ENCODE peak calls at places on chromosomes 5 and 9, in five cellular contexts. R, G, O, P and L are unnamed samples.

GRCh38 chr9:121638399-121638798 is 13.0 kb upstream of the DAB2IP start:
- DNase-seq in O (no peak), G (no peak), R (no peak), P (no peak), L (no peak)

GRCh38 chr5:177470759-177471536 is 2.5 kb downstream of the DBN1 start:
- DNase-seq in G (no peak), P (no peak), O (no peak), R (no peak), L (no peak)

GRCh38 chr9:135085830-135086546 is 1.5 kb upstream of the OLFM1 start:
- DNase-seq in R (peak), O (peak), G (peak), P (no peak), L (peak)

GRCh38 chr9:28600226-28600625 is 1026.9 kb upstream of the C9orf72 start:
- DNase-seq in R (no peak), G (no peak), O (no peak), P (no peak), L (no peak)

GRCh38 chr5:53893626-53894025 is 333.2 kb downstream of the NDUFS4 start:
- DNase-seq in P (no peak), O (no peak), R (no peak), G (no peak), L (no peak)

GRCh38 chr5:22901885-22902284 is 48.7 kb upstream of the CDH12 start:
- DNase-seq in O (no peak), G (no peak), R (no peak), P (no peak), L (no peak)

GRCh38 chr5:103541567-103541966 is 21.0 kb downstream of the NUDT12 start:
- DNase-seq in O (no peak), G (no peak), P (no peak), R (no peak), L (no peak)

GRCh38 chr5:135930029-135930948 is 24.5 kb downstream of the LECT2 start:
- DNase-seq in O (peak), R (no peak), P (no peak), G (peak), L (no peak)

GRCh38 chr9:134660407-134660806 is 18.8 kb downstream of the COL5A1 start:
- DNase-seq in R (no peak), G (no peak), O (peak), P (no peak), L (no peak)

GRCh38 chr5:129460951-129461815 is 1.1 kb downstream of the ADAMTS19 start:
- DNase-seq in O (peak), P (no peak), R (no peak), G (peak), L (no peak)

GRCh38 chr9:87678650-87679355 is 47.1 kb upstream of the CTSL start:
- DNase-seq in P (peak), R (no peak), O (peak), G (peak), L (peak)

GRCh38 chr5:169788168-169788567 is 151.1 kb downstream of the DOCK2 start:
- DNase-seq in R (no peak), O (no peak), G (no peak), P (no peak), L (no peak)

GRCh38 chr5:52846443-52846842 is 58.7 kb downstream of the ITGA1 start:
- DNase-seq in O (no peak), P (no peak), G (no peak), R (no peak), L (no peak)

GRCh38 chr9:113785334-113785733 is 90.8 kb upstream of the ZNF618 start:
- DNase-seq in O (no peak), P (no peak), G (no peak), R (no peak), L (no peak)

GRCh38 chr5:99900302-99900811 is 634.8 kb upstream of the FAM174A start:
- DNase-seq in O (no peak), G (no peak), P (no peak), R (no peak), L (no peak)

GRCh38 chr5:87411586-87412416 is 929 bp downstream of the CCNH start:
- DNase-seq in G (peak), O (peak), R (peak), P (peak), L (no peak)

GRCh38 chr9:23603311-23603710 is 222.7 kb downstream of the ELAVL2 start:
- DNase-seq in O (no peak), G (no peak), P (no peak), R (no peak), L (no peak)

GRCh38 chr5:75885321-75885720 is 168.1 kb upstream of the POC5 start:
- DNase-seq in G (no peak), R (no peak), O (no peak), P (no peak), L (no peak)
- TF ChIP-seq CTCF in G (no peak), R (no peak), O (no peak), P (no peak), L (no peak)

DNA sequence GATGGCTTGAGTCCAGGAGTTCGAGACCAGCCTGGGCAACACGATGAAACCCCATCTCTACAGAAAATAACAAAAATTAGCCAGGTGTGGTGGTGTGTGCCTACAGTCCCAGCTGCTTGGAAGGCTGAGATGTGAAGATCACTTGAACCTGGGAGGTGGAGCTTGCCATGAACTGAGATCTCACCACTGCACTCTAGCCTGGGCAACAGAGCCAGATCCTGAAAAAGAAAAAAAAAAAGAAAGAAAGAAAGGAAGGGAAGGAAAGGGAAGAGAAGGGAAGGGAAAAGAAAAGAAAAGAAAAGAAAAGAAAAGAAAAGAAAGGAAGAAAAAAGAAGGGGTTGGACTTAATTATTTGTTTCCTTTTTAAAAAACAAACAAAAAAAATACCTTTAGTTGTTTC is 764.2 kb downstream of the IRX1 start:
- DNase-seq in O (no peak), P (no peak), R (no peak), G (no peak), L (no peak)
- H3K27ac ChIP-seq in O (no peak), P (no peak), R (no peak), G (no peak), L (no peak)

DNA sequence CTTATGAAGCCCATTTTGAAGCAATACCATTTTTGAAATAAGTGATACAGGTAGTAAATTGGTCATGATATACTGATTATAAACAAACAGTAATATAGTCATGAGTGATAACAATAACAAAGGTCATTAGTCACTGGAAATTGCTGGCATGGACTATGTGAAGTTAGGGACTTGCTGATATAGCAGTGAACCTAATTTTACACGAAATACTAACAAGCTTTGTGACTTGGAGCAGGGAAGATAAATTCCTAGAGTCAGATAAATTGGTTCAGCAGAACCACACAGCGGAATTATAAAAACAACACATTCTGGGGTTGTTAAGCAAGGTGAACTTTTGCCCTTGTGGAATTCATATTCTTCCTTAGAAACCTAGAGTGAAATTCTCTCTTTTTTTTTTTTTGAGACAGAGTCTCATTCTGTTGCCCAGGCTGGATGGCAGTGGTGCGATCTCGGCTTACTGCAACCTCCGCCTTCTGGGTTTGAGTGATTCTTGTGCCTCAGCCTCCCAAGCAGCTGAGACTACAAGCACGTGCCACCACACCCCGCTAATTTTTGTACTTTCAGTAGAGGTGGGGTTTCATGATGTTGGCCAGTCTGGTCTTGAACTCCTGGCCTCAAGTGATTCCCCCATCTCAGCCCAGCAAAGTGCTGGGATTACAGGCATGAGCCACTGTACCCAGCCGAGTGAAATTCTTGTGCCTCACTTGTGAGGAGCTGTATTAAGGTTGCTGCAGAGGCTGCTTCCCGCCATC is 6.0 kb downstream of the UGCG start:
- DNase-seq in G (no peak), O (no peak), P (no peak), R (no peak), L (no peak)
- H3K4me3 ChIP-seq in G (no peak), O (no peak), P (no peak), R (no peak), L (no peak)

DNA sequence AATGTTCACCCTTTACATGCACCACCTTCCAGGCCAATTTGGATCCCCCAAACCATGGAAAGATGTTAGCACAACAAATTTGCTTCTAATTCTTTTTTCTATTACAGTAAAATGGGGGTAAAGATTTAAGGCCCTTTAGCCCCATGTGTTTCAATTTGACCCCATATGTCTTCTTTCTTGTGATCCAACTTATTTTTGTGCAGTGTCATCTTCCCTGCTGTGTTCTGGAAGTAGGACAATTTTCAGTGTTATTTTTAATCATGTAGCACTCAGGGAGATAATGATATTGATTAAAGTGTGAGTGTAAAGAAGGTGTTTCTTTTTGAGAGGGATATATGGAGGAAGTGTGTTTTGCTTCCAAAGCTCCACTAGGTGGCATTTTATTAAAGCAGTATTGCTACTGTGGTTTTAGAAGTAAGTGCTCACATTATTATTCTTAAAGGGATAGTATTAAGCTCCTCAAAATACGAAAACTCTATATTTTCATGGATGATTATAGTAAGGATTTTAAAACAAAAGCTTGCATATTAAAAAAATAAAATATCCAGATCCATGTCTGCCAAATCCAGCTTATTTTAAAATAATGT is 118.7 kb upstream of the ATP10B start:
- DNase-seq in P (no peak), R (no peak), O (peak), G (no peak), L (no peak)
- TF ChIP-seq CTCF in P (no peak), R (peak), O (peak), G (peak), L (peak)

GRCh38 chr5:72503888-72504491 is 3.2 kb downstream of the ZNF366 start:
- DNase-seq in O (no peak), G (no peak), R (no peak), P (no peak), L (no peak)

GRCh38 chr5:72507360-72508238 is at the start of gene ZNF366:
- DNase-seq in R (no peak), O (no peak), P (no peak), G (no peak), L (no peak)

GRCh38 chr5:72505026-72505425 is 2.2 kb downstream of the ZNF366 start:
- DNase-seq in P (no peak), O (no peak), R (no peak), G (no peak), L (no peak)

GRCh38 chr5:72506150-72506549 is 1.1 kb downstream of the ZNF366 start:
- DNase-seq in P (no peak), O (no peak), R (no peak), G (no peak), L (no peak)

GRCh38 chr5:72505539-72505938 is 1.7 kb downstream of the ZNF366 start:
- DNase-seq in G (no peak), P (no peak), R (no peak), O (no peak), L (no peak)
- H3K27ac ChIP-seq in G (no peak), P (no peak), R (peak), O (no peak), L (peak)

DNA sequence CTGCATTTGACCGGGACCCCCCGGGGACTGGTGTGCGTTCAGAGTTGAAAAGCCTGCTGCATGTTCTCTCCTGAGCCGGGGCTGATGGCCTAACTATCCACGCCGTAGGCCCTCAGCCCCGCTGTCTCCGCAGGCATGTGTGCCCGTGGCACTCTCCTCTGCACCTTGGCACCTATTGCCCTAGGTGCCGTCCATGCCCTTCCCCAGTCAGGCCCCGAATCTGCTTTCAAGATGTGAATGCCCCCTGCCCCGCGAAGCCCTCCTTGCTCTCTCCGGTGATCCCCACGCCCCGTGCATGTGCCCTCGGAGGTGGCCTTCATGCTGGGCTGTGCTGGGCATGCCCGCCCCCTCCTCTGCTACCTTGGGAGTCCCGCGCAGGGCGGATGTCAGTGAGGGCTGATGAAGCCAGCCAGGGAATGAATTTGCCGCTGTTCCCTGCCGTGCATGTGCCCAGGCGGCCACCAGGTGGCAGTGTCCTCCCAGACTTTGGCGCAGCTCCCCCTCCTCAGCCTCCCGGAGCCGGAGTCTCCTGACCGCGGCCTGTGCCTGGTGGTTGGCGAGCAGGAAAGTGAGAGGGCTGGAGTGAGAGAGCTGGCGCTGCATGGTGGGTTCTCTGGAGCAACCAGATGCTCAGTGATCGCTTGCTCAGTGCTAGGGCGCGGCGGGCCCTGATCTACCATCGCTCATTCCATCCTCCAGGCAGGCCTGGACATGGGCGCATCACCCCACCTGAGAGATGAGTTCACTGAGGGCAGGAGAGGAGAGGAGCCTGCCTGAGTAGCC is 112.9 kb upstream of the LMX1B start:
- DNase-seq in G (peak), P (peak), R (peak), O (peak), L (peak)
- H3K4me3 ChIP-seq in G (no peak), P (no peak), R (no peak), O (peak), L (no peak)

GRCh38 chr5:4945296-4945695 is 194.8 kb upstream of the ADAMTS16 start:
- DNase-seq in O (no peak), R (no peak), P (no peak), G (no peak), L (peak)

GRCh38 chr5:4938941-4939546 is 201.1 kb upstream of the ADAMTS16 start:
- DNase-seq in R (no peak), O (no peak), P (no peak), G (peak), L (no peak)

GRCh38 chr5:4942831-4943178 is 197.3 kb upstream of the ADAMTS16 start:
- DNase-seq in P (no peak), R (no peak), G (no peak), O (peak), L (no peak)

GRCh38 chr5:4947106-4947505 is 193.0 kb upstream of the ADAMTS16 start:
- DNase-seq in R (no peak), O (no peak), P (no peak), G (no peak), L (no peak)

DNA sequence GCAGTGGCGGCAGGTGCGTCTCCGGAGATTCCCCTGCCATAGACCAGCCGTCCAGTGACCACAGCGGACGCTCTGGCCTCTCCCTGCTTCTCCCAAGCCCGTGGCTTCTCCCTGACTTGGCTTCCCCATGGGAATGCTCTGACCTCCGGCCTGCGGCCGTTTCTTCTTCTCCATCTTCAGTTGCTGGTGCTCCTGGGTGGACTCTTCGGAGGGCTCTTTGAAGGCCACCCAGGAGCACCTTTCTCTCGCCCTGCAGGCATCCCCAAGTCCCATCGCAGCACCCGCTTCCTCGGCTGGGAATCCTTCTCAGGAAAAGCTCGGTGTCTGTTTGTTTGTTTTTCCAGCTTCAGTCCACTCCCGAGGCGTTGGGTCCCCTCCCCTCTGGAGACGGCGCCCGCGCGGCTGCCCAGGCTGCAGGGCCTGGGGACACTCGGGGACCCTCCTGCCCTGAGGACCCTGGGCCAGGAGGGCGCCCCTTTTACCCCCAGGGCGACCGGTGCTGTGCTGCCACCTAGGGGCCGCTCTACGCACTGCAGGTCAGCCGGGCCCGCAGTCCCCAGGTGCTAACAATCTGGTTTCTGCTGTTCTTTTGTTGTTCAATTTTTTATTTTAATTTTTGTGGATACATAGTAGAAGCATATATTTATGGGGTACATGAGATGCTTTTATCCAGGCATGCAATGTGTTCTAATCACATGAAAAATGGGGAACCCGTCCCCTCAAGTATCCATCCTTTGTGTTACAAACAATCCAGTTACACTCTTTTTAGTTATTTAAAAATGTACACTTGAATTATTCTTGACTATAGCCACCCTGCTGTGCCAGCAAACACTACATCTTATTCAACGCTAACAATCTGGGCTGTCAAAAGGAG is 197.9 kb upstream of the ADAMTS16 start:
- DNase-seq in G (peak), R (no peak), P (no peak), O (peak), L (no peak)
- TF ChIP-seq CTCF in G (peak), R (peak), P (peak), O (peak), L (peak)

GRCh38 chr5:172407241-172407691 is 47.1 kb downstream of the SH3PXD2B start:
- DNase-seq in P (no peak), R (no peak), O (no peak), G (no peak), L (peak)
- H3K27ac ChIP-seq in P (no peak), R (peak), O (no peak), G (no peak), L (peak)

DNA sequence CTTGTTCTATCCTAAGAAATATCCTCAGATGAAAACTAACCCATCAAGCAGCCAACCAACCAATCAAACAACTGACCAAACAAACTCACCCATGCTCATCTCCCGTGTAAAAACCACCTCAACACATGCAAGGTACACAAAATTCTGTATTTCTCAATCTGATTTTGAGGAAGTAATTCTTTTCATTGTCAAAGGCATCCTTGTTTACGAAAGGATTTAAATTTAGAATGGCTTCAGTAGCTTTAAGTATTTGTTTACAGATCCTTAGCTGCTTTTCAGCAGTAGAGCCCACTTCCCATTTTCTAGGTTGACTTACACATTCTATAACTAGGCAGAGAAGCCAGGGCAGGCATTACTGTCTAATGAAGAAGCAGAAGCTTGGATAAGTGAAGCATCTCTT is 78.6 kb downstream of the NTRK2 start:
- DNase-seq in P (no peak), G (no peak), O (no peak), R (no peak), L (no peak)
- H3K4me3 ChIP-seq in P (no peak), G (no peak), O (no peak), R (no peak), L (no peak)

GRCh38 chr9:127825319-127826051 is 22.8 kb downstream of the FPGS start:
- DNase-seq in O (peak), R (no peak), G (peak), P (no peak), L (no peak)
- TF ChIP-seq CTCF in O (peak), R (peak), G (peak), P (no peak), L (no peak)